ENCODE peak calls at places on chromosomes 5 and 9, in nine cellular contexts. One of them, this sample, is unnamed.

GRCh38 chr9:111413996-111414395 is 70.2 kb downstream of the ECPAS start:
- DNase-seq in cardiac fibroblast: no peak
- DNase-seq in astrocyte of the spinal cord: no peak
- DNase-seq in GM12878: no peak
- DNase-seq in tibial nerve: no peak
- DNase-seq in esophagus squamous epithelium: no peak
- DNase-seq in epithelial cell of esophagus: no peak
- DNase-seq in cardiac muscle cell: no peak
- DNase-seq in psoas muscle: no peak
- DNase-seq in this sample: no peak

GRCh38 chr9:18580146-18580545 is 106.2 kb downstream of the ADAMTSL1 start:
- DNase-seq in cardiac fibroblast: no peak
- DNase-seq in astrocyte of the spinal cord: no peak
- DNase-seq in GM12878: no peak
- DNase-seq in tibial nerve: no peak
- DNase-seq in esophagus squamous epithelium: no peak
- DNase-seq in epithelial cell of esophagus: no peak
- DNase-seq in cardiac muscle cell: no peak
- DNase-seq in psoas muscle: no peak
- DNase-seq in this sample: no peak

GRCh38 chr5:14064841-14065240 is 78.3 kb upstream of the TRIO start:
- DNase-seq in cardiac fibroblast: peak
- DNase-seq in astrocyte of the spinal cord: peak
- DNase-seq in GM12878: no peak
- DNase-seq in tibial nerve: no peak
- DNase-seq in esophagus squamous epithelium: no peak
- DNase-seq in epithelial cell of esophagus: no peak
- DNase-seq in cardiac muscle cell: no peak
- DNase-seq in psoas muscle: no peak
- DNase-seq in this sample: no peak

GRCh38 chr5:139251281-139251687 is 42.3 kb upstream of the MATR3 start:
- DNase-seq in cardiac fibroblast: no peak
- DNase-seq in astrocyte of the spinal cord: no peak
- DNase-seq in GM12878: peak
- DNase-seq in tibial nerve: no peak
- DNase-seq in esophagus squamous epithelium: no peak
- DNase-seq in epithelial cell of esophagus: no peak
- DNase-seq in cardiac muscle cell: no peak
- DNase-seq in psoas muscle: no peak
- DNase-seq in this sample: no peak

GRCh38 chr9:88925471-88925870 is 65.8 kb upstream of the S1PR3 start:
- DNase-seq in cardiac fibroblast: no peak
- DNase-seq in astrocyte of the spinal cord: no peak
- DNase-seq in GM12878: no peak
- DNase-seq in tibial nerve: no peak
- DNase-seq in esophagus squamous epithelium: no peak
- DNase-seq in epithelial cell of esophagus: no peak
- DNase-seq in cardiac muscle cell: no peak
- DNase-seq in psoas muscle: no peak
- DNase-seq in this sample: no peak

GRCh38 chr5:66966439-66966838 is 230.2 kb downstream of the CD180 start:
- DNase-seq in cardiac fibroblast: no peak
- DNase-seq in astrocyte of the spinal cord: no peak
- DNase-seq in GM12878: no peak
- DNase-seq in tibial nerve: no peak
- DNase-seq in esophagus squamous epithelium: no peak
- DNase-seq in epithelial cell of esophagus: no peak
- DNase-seq in cardiac muscle cell: no peak
- DNase-seq in psoas muscle: no peak
- DNase-seq in this sample: no peak

GRCh38 chr5:140113699-140114263 is at the start of gene PURA:
- DNase-seq in cardiac fibroblast: peak
- DNase-seq in astrocyte of the spinal cord: peak
- DNase-seq in GM12878: peak
- DNase-seq in tibial nerve: peak
- DNase-seq in esophagus squamous epithelium: peak
- DNase-seq in epithelial cell of esophagus: peak
- DNase-seq in cardiac muscle cell: peak
- DNase-seq in psoas muscle: peak
- DNase-seq in this sample: peak

GRCh38 chr5:78056901-78057514 is 237.5 kb downstream of the AP3B1 start:
- DNase-seq in cardiac fibroblast: peak
- DNase-seq in astrocyte of the spinal cord: peak
- DNase-seq in GM12878: no peak
- DNase-seq in tibial nerve: no peak
- DNase-seq in esophagus squamous epithelium: no peak
- DNase-seq in epithelial cell of esophagus: no peak
- DNase-seq in cardiac muscle cell: no peak
- DNase-seq in psoas muscle: no peak
- DNase-seq in this sample: no peak

GRCh38 chr9:2193565-2193964 is 178.4 kb downstream of the SMARCA2 start:
- DNase-seq in cardiac fibroblast: no peak
- DNase-seq in astrocyte of the spinal cord: no peak
- DNase-seq in GM12878: no peak
- DNase-seq in tibial nerve: no peak
- DNase-seq in esophagus squamous epithelium: no peak
- DNase-seq in epithelial cell of esophagus: no peak
- DNase-seq in cardiac muscle cell: no peak
- DNase-seq in psoas muscle: no peak
- DNase-seq in this sample: no peak
- TF ChIP-seq CTCF in cardiac fibroblast: no peak
- TF ChIP-seq CTCF in astrocyte of the spinal cord: no peak
- TF ChIP-seq CTCF in GM12878: no peak
- TF ChIP-seq CTCF in tibial nerve: no peak
- TF ChIP-seq CTCF in esophagus squamous epithelium: no peak
- TF ChIP-seq CTCF in epithelial cell of esophagus: no peak
- TF ChIP-seq CTCF in cardiac muscle cell: no peak
- TF ChIP-seq CTCF in psoas muscle: no peak
- TF ChIP-seq CTCF in this sample: no peak

GRCh38 chr5:143019157-143019556 is 249.0 kb downstream of the ARHGAP26 start:
- DNase-seq in cardiac fibroblast: no peak
- DNase-seq in astrocyte of the spinal cord: no peak
- DNase-seq in GM12878: no peak
- DNase-seq in tibial nerve: no peak
- DNase-seq in esophagus squamous epithelium: no peak
- DNase-seq in epithelial cell of esophagus: no peak
- DNase-seq in cardiac muscle cell: no peak
- DNase-seq in psoas muscle: no peak
- DNase-seq in this sample: no peak
- H3K4me3 ChIP-seq in cardiac fibroblast: no peak
- H3K4me3 ChIP-seq in astrocyte of the spinal cord: no peak
- H3K4me3 ChIP-seq in GM12878: peak
- H3K4me3 ChIP-seq in tibial nerve: no peak
- H3K4me3 ChIP-seq in esophagus squamous epithelium: no peak
- H3K4me3 ChIP-seq in epithelial cell of esophagus: no peak
- H3K4me3 ChIP-seq in cardiac muscle cell: no peak
- H3K4me3 ChIP-seq in psoas muscle: no peak
- H3K4me3 ChIP-seq in this sample: no peak

GRCh38 chr5:98836175-98836574 is 62.7 kb downstream of the RGMB start:
- DNase-seq in cardiac fibroblast: peak
- DNase-seq in astrocyte of the spinal cord: no peak
- DNase-seq in GM12878: no peak
- DNase-seq in tibial nerve: no peak
- DNase-seq in esophagus squamous epithelium: no peak
- DNase-seq in epithelial cell of esophagus: peak
- DNase-seq in cardiac muscle cell: no peak
- DNase-seq in psoas muscle: no peak
- DNase-seq in this sample: no peak
- TF ChIP-seq CTCF in cardiac fibroblast: no peak
- TF ChIP-seq CTCF in astrocyte of the spinal cord: no peak
- TF ChIP-seq CTCF in GM12878: no peak
- TF ChIP-seq CTCF in tibial nerve: no peak
- TF ChIP-seq CTCF in esophagus squamous epithelium: no peak
- TF ChIP-seq CTCF in epithelial cell of esophagus: no peak
- TF ChIP-seq CTCF in cardiac muscle cell: no peak
- TF ChIP-seq CTCF in psoas muscle: no peak
- TF ChIP-seq CTCF in this sample: no peak

GRCh38 chr9:69476797-69477196 is 151.8 kb downstream of the ENTREP1 start:
- DNase-seq in cardiac fibroblast: no peak
- DNase-seq in astrocyte of the spinal cord: no peak
- DNase-seq in GM12878: no peak
- DNase-seq in tibial nerve: no peak
- DNase-seq in esophagus squamous epithelium: no peak
- DNase-seq in epithelial cell of esophagus: no peak
- DNase-seq in cardiac muscle cell: no peak
- DNase-seq in psoas muscle: no peak
- DNase-seq in this sample: no peak
- H3K4me3 ChIP-seq in cardiac fibroblast: no peak
- H3K4me3 ChIP-seq in astrocyte of the spinal cord: no peak
- H3K4me3 ChIP-seq in GM12878: no peak
- H3K4me3 ChIP-seq in tibial nerve: no peak
- H3K4me3 ChIP-seq in esophagus squamous epithelium: no peak
- H3K4me3 ChIP-seq in epithelial cell of esophagus: no peak
- H3K4me3 ChIP-seq in cardiac muscle cell: no peak
- H3K4me3 ChIP-seq in psoas muscle: no peak
- H3K4me3 ChIP-seq in this sample: no peak

DNA sequence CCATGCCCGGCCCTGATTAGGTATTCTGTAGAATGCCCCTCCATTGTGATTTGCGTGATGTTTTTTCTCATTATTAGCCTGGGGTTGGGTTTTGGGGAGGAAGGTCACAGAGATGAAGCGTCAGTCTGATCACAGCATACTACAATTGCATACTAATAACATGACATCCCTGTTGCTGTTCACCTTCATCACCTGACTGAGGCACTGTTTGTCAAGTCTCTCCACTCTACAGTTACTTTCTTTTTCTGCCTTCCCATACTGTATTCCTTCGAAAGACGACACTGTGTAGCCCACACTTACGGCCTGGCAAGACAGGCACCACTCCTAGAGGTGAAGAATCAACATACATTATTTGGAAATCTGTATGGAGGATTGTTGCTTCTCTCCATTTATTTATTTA is 5.5 kb downstream of the ZNF354C start:
- DNase-seq in cardiac fibroblast: no peak
- DNase-seq in astrocyte of the spinal cord: no peak
- DNase-seq in GM12878: no peak
- DNase-seq in tibial nerve: no peak
- DNase-seq in esophagus squamous epithelium: no peak
- DNase-seq in epithelial cell of esophagus: no peak
- DNase-seq in cardiac muscle cell: no peak
- DNase-seq in psoas muscle: no peak
- DNase-seq in this sample: no peak
- TF ChIP-seq CTCF in cardiac fibroblast: no peak
- TF ChIP-seq CTCF in astrocyte of the spinal cord: no peak
- TF ChIP-seq CTCF in GM12878: no peak
- TF ChIP-seq CTCF in tibial nerve: no peak
- TF ChIP-seq CTCF in esophagus squamous epithelium: no peak
- TF ChIP-seq CTCF in epithelial cell of esophagus: no peak
- TF ChIP-seq CTCF in cardiac muscle cell: no peak
- TF ChIP-seq CTCF in psoas muscle: no peak
- TF ChIP-seq CTCF in this sample: no peak

GRCh38 chr9:97237951-97238851 is 69.3 kb upstream of the CCDC180 start:
- DNase-seq in cardiac fibroblast: peak
- DNase-seq in astrocyte of the spinal cord: peak
- DNase-seq in GM12878: no peak
- DNase-seq in tibial nerve: peak
- DNase-seq in esophagus squamous epithelium: peak
- DNase-seq in epithelial cell of esophagus: peak
- DNase-seq in cardiac muscle cell: peak
- DNase-seq in psoas muscle: peak
- DNase-seq in this sample: peak
- H3K4me3 ChIP-seq in cardiac fibroblast: peak
- H3K4me3 ChIP-seq in astrocyte of the spinal cord: peak
- H3K4me3 ChIP-seq in GM12878: peak
- H3K4me3 ChIP-seq in tibial nerve: peak
- H3K4me3 ChIP-seq in esophagus squamous epithelium: peak
- H3K4me3 ChIP-seq in epithelial cell of esophagus: peak
- H3K4me3 ChIP-seq in cardiac muscle cell: peak
- H3K4me3 ChIP-seq in psoas muscle: peak
- H3K4me3 ChIP-seq in this sample: peak

DNA sequence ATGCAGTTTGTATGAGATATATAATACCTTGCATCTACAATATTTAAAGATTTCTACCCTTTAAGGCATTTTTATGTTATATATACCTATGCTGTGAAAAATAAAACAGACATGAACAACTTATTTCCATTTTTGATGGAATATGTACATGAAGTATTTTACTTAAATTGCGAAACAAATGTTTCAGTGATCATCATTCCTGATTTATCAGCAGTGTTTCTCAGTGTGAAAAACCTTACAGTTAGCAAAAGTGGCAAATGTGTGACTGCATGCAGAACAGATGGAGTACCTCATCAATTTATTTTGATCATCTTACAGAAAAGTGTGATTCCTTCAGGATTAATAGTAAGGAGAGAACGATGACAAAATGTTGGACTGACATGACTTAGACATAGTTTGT is 43.1 kb downstream of the PRR16 start:
- DNase-seq in cardiac fibroblast: no peak
- DNase-seq in astrocyte of the spinal cord: no peak
- DNase-seq in GM12878: no peak
- DNase-seq in tibial nerve: no peak
- DNase-seq in esophagus squamous epithelium: no peak
- DNase-seq in epithelial cell of esophagus: no peak
- DNase-seq in cardiac muscle cell: no peak
- DNase-seq in psoas muscle: no peak
- DNase-seq in this sample: no peak
- TF ChIP-seq CTCF in cardiac fibroblast: no peak
- TF ChIP-seq CTCF in astrocyte of the spinal cord: no peak
- TF ChIP-seq CTCF in GM12878: no peak
- TF ChIP-seq CTCF in tibial nerve: no peak
- TF ChIP-seq CTCF in esophagus squamous epithelium: no peak
- TF ChIP-seq CTCF in epithelial cell of esophagus: no peak
- TF ChIP-seq CTCF in cardiac muscle cell: no peak
- TF ChIP-seq CTCF in psoas muscle: no peak
- TF ChIP-seq CTCF in this sample: no peak

GRCh38 chr9:113012492-113012891 is 500 bp upstream of the ZNF883 start:
- DNase-seq in cardiac fibroblast: peak
- DNase-seq in astrocyte of the spinal cord: no peak
- DNase-seq in GM12878: no peak
- DNase-seq in tibial nerve: no peak
- DNase-seq in esophagus squamous epithelium: no peak
- DNase-seq in epithelial cell of esophagus: no peak
- DNase-seq in cardiac muscle cell: no peak
- DNase-seq in psoas muscle: no peak
- DNase-seq in this sample: no peak
- H3K4me3 ChIP-seq in cardiac fibroblast: peak
- H3K4me3 ChIP-seq in astrocyte of the spinal cord: peak
- H3K4me3 ChIP-seq in GM12878: no peak
- H3K4me3 ChIP-seq in tibial nerve: no peak
- H3K4me3 ChIP-seq in esophagus squamous epithelium: peak
- H3K4me3 ChIP-seq in epithelial cell of esophagus: peak
- H3K4me3 ChIP-seq in cardiac muscle cell: peak
- H3K4me3 ChIP-seq in psoas muscle: peak
- H3K4me3 ChIP-seq in this sample: peak

DNA sequence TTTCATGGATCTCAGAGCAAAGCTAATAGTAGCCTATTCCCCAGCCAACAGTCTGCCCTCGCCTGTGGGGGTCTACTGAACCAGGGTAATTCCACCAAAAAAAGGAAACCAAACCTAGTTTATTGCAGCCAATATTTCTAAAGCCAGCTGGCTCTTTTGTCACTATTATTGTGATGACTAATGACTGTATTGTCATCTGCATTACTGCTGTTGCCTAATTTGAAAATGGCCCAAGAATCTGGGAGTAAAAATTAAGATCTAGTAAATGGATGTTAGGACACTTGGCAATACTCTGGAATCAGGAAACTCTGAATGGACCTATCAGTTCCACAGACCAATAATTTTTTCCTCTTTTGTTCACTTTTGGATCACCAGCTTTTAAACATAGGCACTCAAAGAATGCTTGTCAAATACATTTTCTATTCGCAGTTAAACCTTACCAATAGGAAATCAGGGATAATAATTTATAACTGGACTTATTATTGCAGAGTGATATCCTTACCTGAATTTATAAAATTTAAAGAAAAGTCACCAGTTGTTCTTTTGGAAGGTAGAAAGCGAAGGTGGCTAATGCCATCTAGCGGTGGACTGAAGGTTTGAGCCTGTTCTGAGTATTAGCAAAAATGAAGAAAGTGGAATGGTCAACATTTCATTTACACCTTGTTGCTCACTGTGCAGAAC is 69.2 kb downstream of the SYK start:
- DNase-seq in cardiac fibroblast: peak
- DNase-seq in astrocyte of the spinal cord: peak
- DNase-seq in GM12878: peak
- DNase-seq in tibial nerve: peak
- DNase-seq in esophagus squamous epithelium: no peak
- DNase-seq in epithelial cell of esophagus: peak
- DNase-seq in cardiac muscle cell: peak
- DNase-seq in psoas muscle: no peak
- DNase-seq in this sample: no peak
- TF ChIP-seq CTCF in cardiac fibroblast: peak
- TF ChIP-seq CTCF in astrocyte of the spinal cord: peak
- TF ChIP-seq CTCF in GM12878: peak
- TF ChIP-seq CTCF in tibial nerve: peak
- TF ChIP-seq CTCF in esophagus squamous epithelium: peak
- TF ChIP-seq CTCF in epithelial cell of esophagus: peak
- TF ChIP-seq CTCF in cardiac muscle cell: peak
- TF ChIP-seq CTCF in psoas muscle: peak
- TF ChIP-seq CTCF in this sample: peak